ENCODE peak calls at places on chromosomes 11 and 22, in five cellular contexts. R is endothelial cell, T is choroid plexus epithelial cell, H is fibroblast of villous mesenchyme, M is cardiac muscle cell. E is an unnamed sample.

GRCh38 chr11:132184079-132184478 is 813.7 kb downstream of the NTM start:
- DNase-seq in R (no peak), T (no peak), H (no peak), M (no peak), E (no peak)

GRCh38 chr11:11992257-11992690 is 16.2 kb downstream of the DKK3 start:
- DNase-seq in R (no peak), T (no peak), H (no peak), M (peak), E (no peak)

GRCh38 chr22:43343262-43343988 is at the start of gene SCUBE1:
- DNase-seq in R (peak), T (peak), H (peak), M (peak), E (no peak)

GRCh38 chr11:131353761-131354160 is 16.7 kb upstream of the NTM start:
- DNase-seq in R (no peak), T (no peak), H (no peak), M (no peak), E (no peak)

GRCh38 chr22:50218153-50218995 is 17.6 kb downstream of the SELENOO start:
- DNase-seq in R (no peak), T (no peak), H (no peak), M (peak), E (no peak)

GRCh38 chr22:20606041-20606783 is 98.8 kb downstream of the MED15 start:
- DNase-seq in R (peak), T (peak), H (peak), M (peak), E (no peak)

GRCh38 chr11:115886111-115886733 is 382.0 kb upstream of the CADM1 start:
- DNase-seq in R (no peak), T (no peak), H (no peak), M (peak), E (peak)

GRCh38 chr11:76626921-76627391 is 43.6 kb downstream of the LRRC32 start:
- DNase-seq in R (peak), T (peak), H (peak), M (no peak), E (no peak)

GRCh38 chr11:47393163-47394049 is 15.0 kb upstream of the SLC39A13 start:
- DNase-seq in R (no peak), T (peak), H (peak), M (peak), E (no peak)

GRCh38 chr11:96426356-96427103 is 36.7 kb downstream of the JRKL start:
- DNase-seq in R (no peak), T (peak), H (peak), M (peak), E (no peak)

GRCh38 chr11:65542738-65543390 is 15.3 kb downstream of the LTBP3 start:
- DNase-seq in R (no peak), T (no peak), H (no peak), M (no peak), E (no peak)

GRCh38 chr11:86301742-86302091 is 323 bp upstream of the HIKESHI start:
- DNase-seq in R (no peak), T (no peak), H (no peak), M (no peak), E (no peak)

GRCh38 chr11:126840201-126840886 is 160.2 kb downstream of the KIRREL3 start:
- DNase-seq in R (no peak), T (no peak), H (peak), M (no peak), E (no peak)

GRCh38 chr11:70952171-70952570 is 300.2 kb downstream of the SHANK2 start:
- DNase-seq in R (no peak), T (no peak), H (no peak), M (no peak), E (no peak)

GRCh38 chr11:19349340-19350025 is 108.7 kb upstream of the E2F8 start:
- DNase-seq in R (no peak), T (no peak), H (no peak), M (no peak), E (no peak)

GRCh38 chr11:65090628-65091027 is 5.4 kb upstream of the VPS51 start:
- DNase-seq in R (no peak), T (no peak), H (no peak), M (no peak), E (no peak)

GRCh38 chr11:128913806-128914205 is 22.6 kb downstream of the KCNJ5 start:
- DNase-seq in R (no peak), T (no peak), H (no peak), M (no peak), E (no peak)

GRCh38 chr11:122998727-122999370 is 17.2 kb upstream of the BSX start:
- DNase-seq in R (no peak), T (no peak), H (peak), M (no peak), E (no peak)

GRCh38 chr11:28819741-28820140 is 711.6 kb downstream of the METTL15 start:
- DNase-seq in R (no peak), T (no peak), H (no peak), M (no peak), E (no peak)

GRCh38 chr11:101011881-101012280 is 117.7 kb downstream of the PGR start:
- DNase-seq in R (no peak), T (no peak), H (no peak), M (no peak), E (no peak)

GRCh38 chr11:3989891-3990290 is 104.7 kb upstream of the RRM1 start:
- DNase-seq in R (no peak), T (no peak), H (no peak), M (no peak), E (no peak)

GRCh38 chr11:30107899-30108298 is 91.1 kb upstream of the KCNA4 start:
- DNase-seq in R (no peak), T (peak), H (peak), M (no peak), E (no peak)

GRCh38 chr22:39518124-39518786 is 2.1 kb upstream of the ATF4 start:
- DNase-seq in R (no peak), T (peak), H (no peak), M (no peak), E (no peak)

GRCh38 chr11:61110255-61111059 is 8.2 kb downstream of the CD5 start:
- DNase-seq in R (no peak), T (no peak), H (no peak), M (no peak), E (no peak)

GRCh38 chr22:23537421-23537820 is 42.7 kb downstream of the IGLL1 start:
- DNase-seq in R (no peak), T (peak), H (no peak), M (no peak), E (no peak)

GRCh38 chr11:118902336-118903203 is 18.9 kb downstream of the CXCR5 start:
- DNase-seq in R (no peak), T (no peak), H (no peak), M (no peak), E (no peak)

GRCh38 chr11:57761301-57762234 is at the start of gene CTNND1:
- DNase-seq in R (peak), T (peak), H (peak), M (peak), E (peak)

GRCh38 chr22:17921871-17922821 is 102.2 kb downstream of the MICAL3 start:
- DNase-seq in R (no peak), T (no peak), H (no peak), M (peak), E (no peak)

GRCh38 chr11:19110290-19110689 is 6.7 kb upstream of the ZDHHC13 start:
- DNase-seq in R (no peak), T (no peak), H (no peak), M (no peak), E (no peak)

GRCh38 chr22:30826670-30827355 is 132.1 kb downstream of the OSBP2 start:
- DNase-seq in R (no peak), T (no peak), H (no peak), M (no peak), E (peak)

GRCh38 chr11:57277845-57278720 is 41.0 kb upstream of the APLNR start:
- DNase-seq in R (peak), T (peak), H (peak), M (peak), E (peak)

DNA sequence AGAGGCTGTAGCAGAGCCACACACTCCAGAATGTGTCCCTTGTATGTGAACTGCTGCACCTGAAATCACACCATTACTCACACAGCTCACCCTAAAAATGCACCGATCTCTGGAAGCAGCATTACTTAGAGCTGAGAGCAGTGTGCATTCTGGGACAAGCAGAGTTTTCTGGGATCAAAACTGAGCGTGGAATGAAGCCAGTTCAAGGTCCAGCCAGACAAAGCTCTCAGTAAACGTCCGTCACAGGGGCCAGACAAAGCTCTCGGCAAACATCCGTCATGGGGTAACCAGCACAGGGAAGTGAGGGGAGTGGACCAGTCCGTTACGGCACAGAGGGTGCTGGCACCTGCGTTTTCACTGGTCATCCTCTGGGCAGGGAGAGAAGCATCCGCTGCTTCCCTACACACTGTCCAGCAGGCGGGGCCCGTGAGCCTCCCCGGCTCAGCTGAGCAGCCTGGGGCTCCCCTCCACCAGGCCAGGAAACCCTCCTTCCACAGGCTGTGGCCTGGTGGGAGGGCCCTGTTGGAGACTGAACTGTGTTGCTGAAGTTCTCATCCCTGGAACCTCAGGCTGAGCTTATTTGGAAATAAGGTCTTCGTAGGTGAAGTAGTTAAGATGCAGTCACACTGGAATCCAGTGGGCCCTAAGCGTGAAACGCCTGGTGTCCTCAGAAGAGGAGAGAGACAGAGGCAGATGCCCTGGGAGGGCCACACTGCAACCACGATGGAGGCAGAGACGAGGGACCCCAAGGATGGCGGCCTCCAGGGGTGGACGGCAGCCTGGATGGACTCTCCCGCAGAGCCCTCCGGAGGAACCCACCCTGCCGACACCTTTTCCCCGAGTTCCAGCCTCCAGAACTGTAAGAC is 883.9 kb downstream of the BRD1 start:
- DNase-seq in R (peak), T (no peak), H (no peak), M (peak), E (peak)
- TF ChIP-seq CTCF in R (peak), T (no peak), H (no peak), M (no peak), E (peak)

GRCh38 chr11:68011046-68011943 is 1.2 kb downstream of the ALDH3B1 start:
- DNase-seq in R (no peak), T (no peak), H (no peak), M (no peak), E (no peak)

GRCh38 chr11:68008381-68009337 is 1.5 kb upstream of the ALDH3B1 start:
- DNase-seq in R (no peak), T (no peak), H (no peak), M (no peak), E (no peak)

GRCh38 chr11:68007498-68008380 is 2.4 kb upstream of the ALDH3B1 start:
- DNase-seq in R (no peak), T (no peak), H (no peak), M (no peak), E (no peak)

GRCh38 chr11:68010058-68011041 is at the start of gene ALDH3B1:
- DNase-seq in R (no peak), T (peak), H (peak), M (peak), E (peak)

DNA sequence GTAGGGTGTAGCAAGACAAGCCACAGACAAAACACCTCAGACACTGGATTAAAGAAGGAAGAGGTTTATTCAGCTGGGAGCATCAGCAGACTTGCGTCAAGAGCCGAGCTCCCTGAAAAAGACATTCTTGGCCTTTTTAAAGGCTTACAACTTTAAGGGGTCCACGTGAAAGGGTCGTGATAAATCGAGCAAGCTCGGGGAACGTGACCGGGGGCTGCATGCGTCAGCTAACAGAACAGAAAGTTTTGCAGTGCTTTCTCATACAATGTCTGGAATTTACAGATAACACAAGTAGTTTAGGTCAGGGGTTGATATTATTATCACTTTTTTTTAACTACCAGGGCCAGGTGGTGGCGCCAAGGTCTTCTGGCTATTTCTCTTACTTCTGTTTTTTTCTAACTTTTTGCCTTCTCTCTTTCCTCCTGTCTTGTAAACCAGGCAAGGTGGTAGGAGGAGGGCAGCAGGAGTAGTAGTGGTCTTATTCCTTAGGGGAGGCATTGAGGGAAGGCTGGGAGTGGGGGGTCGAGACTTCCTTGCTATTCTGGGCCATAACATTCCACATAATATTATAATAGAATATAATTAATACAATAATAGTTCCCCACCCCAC is 631 bp upstream of the ALDH3B1 start:
- DNase-seq in R (no peak), T (peak), H (peak), M (no peak), E (no peak)
- TF ChIP-seq CTCF in R (no peak), T (peak), H (peak), M (peak), E (no peak)

GRCh38 chr11:93622043-93622442 is 39.4 kb upstream of the CEP295 start:
- DNase-seq in R (no peak), T (peak), H (peak), M (no peak), E (no peak)
- TF ChIP-seq CTCF in R (no peak), T (peak), H (peak), M (no peak), E (no peak)

GRCh38 chr11:95150977-95151684 is 61.5 kb downstream of the ENDOD1 start:
- DNase-seq in R (peak), T (peak), H (peak), M (peak), E (peak)
- TF ChIP-seq CTCF in R (peak), T (peak), H (peak), M (peak), E (peak)

DNA sequence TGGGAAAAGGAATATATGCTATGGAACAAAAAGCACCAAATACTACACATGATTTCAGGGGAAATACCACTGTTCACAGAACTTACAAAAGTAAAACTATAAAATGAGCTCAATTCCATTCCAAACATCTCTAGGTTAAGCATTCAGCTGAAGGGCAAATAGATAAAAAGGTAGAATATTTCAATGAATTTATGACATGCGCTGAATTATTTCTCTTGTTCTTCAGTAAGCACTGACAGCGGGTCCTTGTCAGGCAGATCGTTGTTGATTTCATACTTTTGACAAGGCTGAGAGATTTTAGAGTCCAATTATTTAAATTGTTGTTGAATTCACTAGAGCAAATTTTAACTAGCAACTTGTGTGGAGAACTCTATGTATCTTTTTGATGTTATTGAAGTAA is 449.6 kb downstream of the GUCY1A2 start:
- DNase-seq in R (no peak), T (no peak), H (no peak), M (no peak), E (no peak)
- TF ChIP-seq CTCF in R (no peak), T (no peak), H (no peak), M (no peak), E (no peak)

DNA sequence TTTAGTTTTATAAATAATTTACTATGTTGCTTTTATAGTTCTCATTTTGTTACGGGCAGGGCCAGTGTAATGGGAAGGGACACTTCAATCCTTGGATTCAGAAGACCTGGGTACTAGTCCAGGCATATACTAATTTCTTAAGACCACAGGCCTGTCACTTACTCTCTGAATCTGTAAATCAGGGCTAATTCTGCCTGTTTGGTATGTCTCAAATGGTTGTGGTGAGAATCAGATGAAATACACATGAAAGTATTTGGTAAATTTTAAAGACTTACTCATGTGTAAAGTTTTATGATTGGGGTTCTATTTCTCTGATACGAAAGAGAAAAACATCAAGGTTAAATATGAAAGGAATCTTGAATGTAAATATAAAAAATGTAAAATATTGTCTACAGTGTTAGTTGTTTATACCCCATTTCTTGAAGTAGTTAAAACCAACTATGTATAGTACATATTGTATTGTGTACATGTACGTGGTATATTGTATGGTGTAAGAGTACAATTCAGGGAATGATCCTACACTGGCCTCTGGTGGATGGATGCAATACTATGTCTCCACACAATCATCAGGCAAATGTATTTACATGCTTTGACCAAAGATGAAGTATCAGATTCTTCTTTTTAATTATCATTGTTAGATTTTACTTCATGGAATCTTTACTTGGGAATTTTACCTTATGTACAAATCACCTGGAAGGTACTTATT is 24.5 kb upstream of the RAG2 start:
- DNase-seq in R (no peak), T (peak), H (peak), M (peak), E (no peak)
- TF ChIP-seq CTCF in R (no peak), T (peak), H (peak), M (peak), E (peak)

DNA sequence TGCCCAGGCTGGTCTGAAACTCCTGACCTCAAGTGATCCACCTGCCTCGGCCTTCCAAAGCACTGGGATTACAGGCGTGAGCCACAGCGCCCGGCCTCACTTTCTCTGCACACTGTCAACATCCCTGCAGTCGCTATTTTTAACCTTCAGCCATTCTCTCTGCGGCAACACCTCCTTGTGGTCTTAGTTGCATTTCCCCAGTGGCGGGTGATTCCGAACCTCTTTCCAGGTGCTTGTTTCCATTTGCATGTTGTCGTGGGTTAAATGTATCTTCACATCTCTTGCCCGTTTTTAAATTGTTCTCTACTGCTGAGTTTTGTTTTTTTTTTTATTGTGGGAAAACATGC is 2.2 kb upstream of the SCT start:
- DNase-seq in R (no peak), T (no peak), H (no peak), M (peak), E (no peak)
- TF ChIP-seq CTCF in R (no peak), T (peak), H (no peak), M (no peak), E (peak)

GRCh38 chr11:79762271-79762935 is 321.6 kb upstream of the TENM4 start:
- DNase-seq in R (no peak), T (peak), H (no peak), M (peak), E (no peak)
- TF ChIP-seq CTCF in R (no peak), T (no peak), H (no peak), M (no peak), E (no peak)

DNA sequence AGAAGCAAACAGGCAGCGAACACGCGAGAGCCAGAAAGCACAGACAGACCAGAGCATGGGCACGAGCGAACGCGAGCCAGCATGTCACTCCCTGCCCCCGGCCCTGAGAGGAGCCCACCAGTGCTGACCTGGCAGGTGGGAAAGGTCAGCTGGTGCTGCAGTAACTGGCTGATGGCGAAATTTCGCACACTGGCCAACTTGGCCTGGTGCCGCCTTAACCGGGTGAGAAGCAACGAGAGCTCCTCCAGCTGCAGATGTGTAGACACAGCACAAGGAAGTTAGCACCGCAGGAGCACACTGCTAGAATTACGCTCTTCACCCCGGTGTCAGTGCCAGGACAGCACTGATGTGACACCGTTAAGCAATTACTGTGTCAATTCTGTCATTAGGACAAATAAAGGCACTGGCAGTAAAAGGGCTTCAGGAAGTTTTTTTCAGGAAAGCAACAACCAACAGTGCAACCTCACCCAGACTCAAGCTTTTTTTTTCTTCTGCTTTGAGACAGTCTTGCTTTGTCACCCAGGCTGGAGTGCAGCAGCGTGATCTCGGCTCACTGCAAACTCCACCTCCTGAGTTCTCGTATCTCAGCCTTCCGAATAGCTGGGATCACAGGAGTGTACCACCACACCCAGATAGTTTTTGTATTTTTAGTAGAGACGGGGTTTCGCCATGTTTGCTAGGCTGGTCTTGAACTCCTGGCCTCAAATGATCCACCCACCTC is 76.8 kb downstream of the C11orf58 start:
- DNase-seq in R (no peak), T (peak), H (peak), M (no peak), E (no peak)
- TF ChIP-seq CTCF in R (no peak), T (peak), H (no peak), M (no peak), E (no peak)

E was measured in esophagus muscularis mucosa.